ENCODE peak calls at places on chromosomes 13 and 19, in five cellular contexts. One of them, this sample, is unnamed.

GRCh38 chr13:44368062-44368591 is 5.5 kb upstream of the SERP2 start:
- DNase-seq in fibroblast of villous mesenchyme: peak; percentile 95
- DNase-seq in progenitor cell of endocrine pancreas: no peak
- DNase-seq in PC-3: no peak
- DNase-seq in osteocyte: no peak
- DNase-seq in this sample: peak; percentile 62

GRCh38 chr19:39349326-39349725 is 7.1 kb downstream of the SAMD4B start:
- DNase-seq in fibroblast of villous mesenchyme: no peak
- DNase-seq in progenitor cell of endocrine pancreas: no peak
- DNase-seq in PC-3: no peak
- DNase-seq in osteocyte: no peak
- DNase-seq in this sample: no peak

GRCh38 chr19:15173746-15174404 is 26.9 kb downstream of the NOTCH3 start:
- DNase-seq in fibroblast of villous mesenchyme: no peak
- DNase-seq in progenitor cell of endocrine pancreas: no peak
- DNase-seq in PC-3: peak; percentile 53
- DNase-seq in osteocyte: no peak
- DNase-seq in this sample: no peak

GRCh38 chr13:30159446-30159839 is 147.9 kb downstream of the KATNAL1 start:
- DNase-seq in fibroblast of villous mesenchyme: peak; percentile 70
- DNase-seq in progenitor cell of endocrine pancreas: no peak
- DNase-seq in PC-3: peak; percentile 22
- DNase-seq in osteocyte: no peak
- DNase-seq in this sample: no peak

GRCh38 chr19:48635263-48635965 is 1.8 kb downstream of the DBP start:
- DNase-seq in fibroblast of villous mesenchyme: peak; percentile 47
- DNase-seq in progenitor cell of endocrine pancreas: no peak
- DNase-seq in PC-3: peak; percentile 54
- DNase-seq in osteocyte: no peak
- DNase-seq in this sample: peak; percentile 77

GRCh38 chr13:48160879-48161278 is 66.0 kb upstream of the MED4 start:
- DNase-seq in fibroblast of villous mesenchyme: peak; percentile 33
- DNase-seq in progenitor cell of endocrine pancreas: no peak
- DNase-seq in PC-3: peak; percentile 44
- DNase-seq in osteocyte: no peak
- DNase-seq in this sample: no peak

GRCh38 chr13:104301216-104301975 is 1235.2 kb upstream of the SLC10A2 start:
- DNase-seq in fibroblast of villous mesenchyme: peak; percentile 5
- DNase-seq in progenitor cell of endocrine pancreas: no peak
- DNase-seq in PC-3: no peak
- DNase-seq in osteocyte: no peak
- DNase-seq in this sample: no peak

GRCh38 chr19:17076539-17076919 is 952 bp downstream of the MYO9B start:
- DNase-seq in fibroblast of villous mesenchyme: no peak
- DNase-seq in progenitor cell of endocrine pancreas: no peak
- DNase-seq in PC-3: peak; percentile 31
- DNase-seq in osteocyte: no peak
- DNase-seq in this sample: no peak

GRCh38 chr13:37870895-37871550 is 1.5 kb upstream of the TRPC4 start:
- DNase-seq in fibroblast of villous mesenchyme: peak; percentile 76
- DNase-seq in progenitor cell of endocrine pancreas: no peak
- DNase-seq in PC-3: peak; percentile 12
- DNase-seq in osteocyte: no peak
- DNase-seq in this sample: no peak

GRCh38 chr19:10776900-10777650 is 58.9 kb downstream of the TMED1 start:
- DNase-seq in fibroblast of villous mesenchyme: no peak
- DNase-seq in progenitor cell of endocrine pancreas: no peak
- DNase-seq in PC-3: no peak
- DNase-seq in osteocyte: no peak
- DNase-seq in this sample: no peak

GRCh38 chr13:50129065-50129922 is 114.0 kb downstream of the KCNRG start:
- DNase-seq in fibroblast of villous mesenchyme: no peak
- DNase-seq in progenitor cell of endocrine pancreas: no peak
- DNase-seq in PC-3: no peak
- DNase-seq in osteocyte: no peak
- DNase-seq in this sample: no peak

GRCh38 chr19:20278342-20278741 is 111.3 kb downstream of the ZNF486 start:
- DNase-seq in fibroblast of villous mesenchyme: peak; percentile 29
- DNase-seq in progenitor cell of endocrine pancreas: no peak
- DNase-seq in PC-3: no peak
- DNase-seq in osteocyte: no peak
- DNase-seq in this sample: no peak

GRCh38 chr19:18399008-18399407 is 1.6 kb upstream of the LRRC25 start:
- DNase-seq in fibroblast of villous mesenchyme: peak; percentile 63
- DNase-seq in progenitor cell of endocrine pancreas: no peak
- DNase-seq in PC-3: peak; percentile 50
- DNase-seq in osteocyte: no peak
- DNase-seq in this sample: no peak

GRCh38 chr13:37357548-37357947 is 241.0 kb downstream of the POSTN start:
- DNase-seq in fibroblast of villous mesenchyme: no peak
- DNase-seq in progenitor cell of endocrine pancreas: no peak
- DNase-seq in PC-3: no peak
- DNase-seq in osteocyte: no peak
- DNase-seq in this sample: no peak

GRCh38 chr13:38024431-38024830 is 154.9 kb upstream of the TRPC4 start:
- DNase-seq in fibroblast of villous mesenchyme: peak; percentile 3
- DNase-seq in progenitor cell of endocrine pancreas: no peak
- DNase-seq in PC-3: no peak
- DNase-seq in osteocyte: no peak
- DNase-seq in this sample: no peak

GRCh38 chr13:90890435-90890834 is 457.1 kb upstream of the MIR17HG start:
- DNase-seq in fibroblast of villous mesenchyme: no peak
- DNase-seq in progenitor cell of endocrine pancreas: no peak
- DNase-seq in PC-3: no peak
- DNase-seq in osteocyte: no peak
- DNase-seq in this sample: no peak

GRCh38 chr19:39499082-39499642 is 415 bp downstream of the DLL3 start:
- DNase-seq in fibroblast of villous mesenchyme: peak; percentile 11
- DNase-seq in progenitor cell of endocrine pancreas: no peak
- DNase-seq in PC-3: no peak
- DNase-seq in osteocyte: no peak
- DNase-seq in this sample: no peak

GRCh38 chr19:11446652-11447301 is 11.3 kb downstream of the PRKCSH start:
- DNase-seq in fibroblast of villous mesenchyme: peak; percentile 39
- DNase-seq in progenitor cell of endocrine pancreas: peak; percentile 66
- DNase-seq in PC-3: peak; percentile 57
- DNase-seq in osteocyte: no peak
- DNase-seq in this sample: no peak

GRCh38 chr19:16315825-16316505 is 8.7 kb upstream of the KLF2 start:
- DNase-seq in fibroblast of villous mesenchyme: peak; percentile 99
- DNase-seq in progenitor cell of endocrine pancreas: no peak
- DNase-seq in PC-3: peak; percentile 44
- DNase-seq in osteocyte: no peak
- DNase-seq in this sample: peak; percentile 60

GRCh38 chr19:10390652-10391286 is 10.4 kb upstream of the TYK2 start:
- DNase-seq in fibroblast of villous mesenchyme: peak; percentile 78
- DNase-seq in progenitor cell of endocrine pancreas: peak; percentile 60
- DNase-seq in PC-3: peak; percentile 84
- DNase-seq in osteocyte: no peak
- DNase-seq in this sample: peak; percentile 75

GRCh38 chr13:71408416-71408815 is 458.6 kb downstream of the DACH1 start:
- DNase-seq in fibroblast of villous mesenchyme: no peak
- DNase-seq in progenitor cell of endocrine pancreas: no peak
- DNase-seq in PC-3: no peak
- DNase-seq in osteocyte: no peak
- DNase-seq in this sample: no peak

GRCh38 chr13:42075517-42075916 is 27.1 kb downstream of the DGKH start:
- DNase-seq in fibroblast of villous mesenchyme: no peak
- DNase-seq in progenitor cell of endocrine pancreas: no peak
- DNase-seq in PC-3: no peak
- DNase-seq in osteocyte: no peak
- DNase-seq in this sample: no peak

GRCh38 chr13:38641164-38641948 is 45.5 kb upstream of the FREM2 start:
- DNase-seq in fibroblast of villous mesenchyme: no peak
- DNase-seq in progenitor cell of endocrine pancreas: no peak
- DNase-seq in PC-3: peak; percentile 36
- DNase-seq in osteocyte: no peak
- DNase-seq in this sample: no peak

GRCh38 chr13:29850213-29850898 is at the start of gene UBL3:
- DNase-seq in fibroblast of villous mesenchyme: peak; percentile 97
- DNase-seq in progenitor cell of endocrine pancreas: peak; percentile 87
- DNase-seq in PC-3: peak; percentile 93
- DNase-seq in osteocyte: peak; percentile 97
- DNase-seq in this sample: peak; percentile 98

GRCh38 chr13:19782049-19782726 is 557 bp downstream of the PSPC1 start:
- DNase-seq in fibroblast of villous mesenchyme: peak; percentile 68
- DNase-seq in progenitor cell of endocrine pancreas: peak; percentile 45
- DNase-seq in PC-3: peak; percentile 26
- DNase-seq in osteocyte: peak; percentile 87
- DNase-seq in this sample: peak; percentile 60

GRCh38 chr19:13398780-13399726 is 107.2 kb downstream of the CACNA1A start:
- DNase-seq in fibroblast of villous mesenchyme: peak; percentile 53
- DNase-seq in progenitor cell of endocrine pancreas: no peak
- DNase-seq in PC-3: peak; percentile 99
- DNase-seq in osteocyte: no peak
- DNase-seq in this sample: no peak

GRCh38 chr19:39212377-39212742 is 8.3 kb upstream of the SYCN start:
- DNase-seq in fibroblast of villous mesenchyme: no peak
- DNase-seq in progenitor cell of endocrine pancreas: no peak
- DNase-seq in PC-3: peak; percentile 32
- DNase-seq in osteocyte: no peak
- DNase-seq in this sample: peak; percentile 48

GRCh38 chr13:114119196-114119595 is 13.2 kb downstream of the RASA3 start:
- DNase-seq in fibroblast of villous mesenchyme: peak; percentile 94
- DNase-seq in progenitor cell of endocrine pancreas: no peak
- DNase-seq in PC-3: peak; percentile 68
- DNase-seq in osteocyte: no peak
- DNase-seq in this sample: no peak

GRCh38 chr19:29785955-29786589 is 25.7 kb upstream of the CCNE1 start:
- DNase-seq in fibroblast of villous mesenchyme: no peak
- DNase-seq in progenitor cell of endocrine pancreas: no peak
- DNase-seq in PC-3: no peak
- DNase-seq in osteocyte: no peak
- DNase-seq in this sample: no peak
- TF ChIP-seq CTCF in fibroblast of villous mesenchyme: no peak
- TF ChIP-seq CTCF in progenitor cell of endocrine pancreas: no peak
- TF ChIP-seq CTCF in PC-3: peak; percentile 37
- TF ChIP-seq CTCF in osteocyte: no peak
- TF ChIP-seq CTCF in this sample: no peak

DNA sequence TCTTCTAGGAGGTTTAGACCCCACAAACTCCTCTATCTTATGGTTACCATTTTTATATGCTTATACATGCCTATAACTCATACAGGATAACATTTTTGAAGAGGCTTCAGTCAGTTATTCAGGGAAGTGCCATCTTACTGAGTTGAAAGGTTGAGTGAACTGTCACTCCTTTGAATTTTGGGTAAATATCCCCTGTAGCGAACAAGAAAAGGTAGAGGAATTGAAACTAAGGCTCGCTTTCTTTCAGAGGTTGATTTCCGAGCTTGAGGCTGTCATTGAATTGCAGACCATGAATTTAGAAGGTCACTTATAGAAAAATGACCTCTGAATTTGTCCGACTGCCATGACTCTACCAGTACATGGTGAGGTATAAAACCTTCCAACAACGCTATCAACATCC is 35.1 kb downstream of the MICU2 start:
- DNase-seq in fibroblast of villous mesenchyme: no peak
- DNase-seq in progenitor cell of endocrine pancreas: no peak
- DNase-seq in PC-3: no peak
- DNase-seq in osteocyte: no peak
- DNase-seq in this sample: no peak
- TF ChIP-seq CTCF in fibroblast of villous mesenchyme: no peak
- TF ChIP-seq CTCF in progenitor cell of endocrine pancreas: no peak
- TF ChIP-seq CTCF in PC-3: no peak
- TF ChIP-seq CTCF in osteocyte: no peak
- TF ChIP-seq CTCF in this sample: no peak

GRCh38 chr13:51259359-51259645 is 37.1 kb downstream of the FAM124A start:
- DNase-seq in fibroblast of villous mesenchyme: no peak
- DNase-seq in progenitor cell of endocrine pancreas: no peak
- DNase-seq in PC-3: no peak
- DNase-seq in osteocyte: no peak
- DNase-seq in this sample: no peak

GRCh38 chr13:51261610-51262249 is 39.5 kb downstream of the FAM124A start:
- DNase-seq in fibroblast of villous mesenchyme: no peak
- DNase-seq in progenitor cell of endocrine pancreas: no peak
- DNase-seq in PC-3: no peak
- DNase-seq in osteocyte: no peak
- DNase-seq in this sample: no peak

GRCh38 chr13:51260154-51260553 is 38.0 kb downstream of the FAM124A start:
- DNase-seq in fibroblast of villous mesenchyme: no peak
- DNase-seq in progenitor cell of endocrine pancreas: no peak
- DNase-seq in PC-3: no peak
- DNase-seq in osteocyte: no peak
- DNase-seq in this sample: no peak

GRCh38 chr13:51258612-51259358 is 36.6 kb downstream of the FAM124A start:
- DNase-seq in fibroblast of villous mesenchyme: no peak
- DNase-seq in progenitor cell of endocrine pancreas: no peak
- DNase-seq in PC-3: no peak
- DNase-seq in osteocyte: no peak
- DNase-seq in this sample: no peak

GRCh38 chr13:51262501-51263211 is 40.5 kb downstream of the FAM124A start:
- DNase-seq in fibroblast of villous mesenchyme: no peak
- DNase-seq in progenitor cell of endocrine pancreas: no peak
- DNase-seq in PC-3: no peak
- DNase-seq in osteocyte: no peak
- DNase-seq in this sample: no peak
- TF ChIP-seq CTCF in fibroblast of villous mesenchyme: peak; percentile 33
- TF ChIP-seq CTCF in progenitor cell of endocrine pancreas: peak; percentile 28
- TF ChIP-seq CTCF in PC-3: peak; percentile 23
- TF ChIP-seq CTCF in osteocyte: no peak
- TF ChIP-seq CTCF in this sample: peak; percentile 37

GRCh38 chr13:87255394-87255793 is 415.8 kb upstream of the SLITRK5 start:
- DNase-seq in fibroblast of villous mesenchyme: no peak
- DNase-seq in progenitor cell of endocrine pancreas: no peak
- DNase-seq in PC-3: no peak
- DNase-seq in osteocyte: no peak
- DNase-seq in this sample: no peak

DNA sequence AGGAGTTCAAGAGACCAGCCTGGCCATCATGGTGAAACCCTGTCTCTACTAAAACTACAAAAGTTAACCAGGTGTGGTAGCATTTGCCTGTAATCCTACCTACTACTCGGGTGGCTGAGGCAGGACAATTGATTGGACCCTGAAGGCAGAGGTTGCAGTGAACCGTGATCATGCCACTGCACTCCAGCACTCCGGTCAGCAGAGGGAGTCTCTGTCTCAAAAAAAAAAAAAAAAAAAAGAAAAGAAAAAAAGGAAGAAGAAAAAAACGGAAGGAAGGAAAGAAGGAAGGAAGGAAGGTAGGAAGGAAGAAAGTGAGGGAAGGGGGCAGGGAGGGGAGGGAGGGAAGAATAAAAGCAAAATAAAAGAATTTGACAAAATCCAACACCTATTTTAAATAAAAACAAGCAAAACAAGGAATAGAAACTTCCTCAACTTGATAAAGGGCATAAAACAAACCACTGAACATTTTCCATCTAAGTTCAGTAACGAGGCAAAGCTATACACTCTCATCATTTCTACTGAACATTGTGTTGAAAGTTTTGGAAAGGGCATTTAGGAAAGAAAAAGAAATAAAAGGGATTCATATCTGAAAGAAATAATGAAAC is 411.6 kb upstream of the SLITRK5 start:
- DNase-seq in fibroblast of villous mesenchyme: no peak
- DNase-seq in progenitor cell of endocrine pancreas: no peak
- DNase-seq in PC-3: peak; percentile 29
- DNase-seq in osteocyte: no peak
- DNase-seq in this sample: peak; percentile 41
- TF ChIP-seq CTCF in fibroblast of villous mesenchyme: peak; percentile 38
- TF ChIP-seq CTCF in progenitor cell of endocrine pancreas: peak; percentile 56
- TF ChIP-seq CTCF in PC-3: peak; percentile 51
- TF ChIP-seq CTCF in osteocyte: peak; percentile 53
- TF ChIP-seq CTCF in this sample: peak; percentile 55

GRCh38 chr13:98664047-98664446 is 87.1 kb upstream of the STK24 start:
- DNase-seq in fibroblast of villous mesenchyme: no peak
- DNase-seq in progenitor cell of endocrine pancreas: no peak
- DNase-seq in PC-3: peak; percentile 77
- DNase-seq in osteocyte: no peak
- DNase-seq in this sample: no peak
- TF ChIP-seq CTCF in fibroblast of villous mesenchyme: no peak
- TF ChIP-seq CTCF in progenitor cell of endocrine pancreas: no peak
- TF ChIP-seq CTCF in PC-3: no peak
- TF ChIP-seq CTCF in osteocyte: no peak
- TF ChIP-seq CTCF in this sample: no peak